ENCODE peak calls at places on chromosomes 12 and 14, in seven cellular contexts. U is upper lobe of right lung, D is DND-41, G is Calu3, N is cardiac fibroblast, S is GM13976, V is bronchial epithelial cell. Y is an unnamed sample.

GRCh38 chr12:16588812-16589211 is 17.1 kb downstream of the LMO3 start:
- DNase-seq in S (no peak), N (peak), G (no peak), U (no peak), V (peak), D (no peak), Y (no peak)

GRCh38 chr12:29103539-29103974 is 45.5 kb upstream of the FAR2 start:
- DNase-seq in V (no peak), G (no peak), U (no peak), D (peak), N (no peak), S (peak), Y (no peak)

GRCh38 chr12:53484686-53485567 is 14.3 kb downstream of the MAP3K12 start:
- DNase-seq in G (no peak), U (peak), S (no peak), N (no peak), D (no peak), V (peak), Y (no peak)

GRCh38 chr12:71780207-71780822 is 25.7 kb downstream of the RAB21 start:
- DNase-seq in V (peak), D (peak), G (peak), S (peak), N (peak), U (no peak), Y (no peak)

GRCh38 chr12:68450947-68451260 is 118.7 kb upstream of the MDM1 start:
- DNase-seq in D (no peak), S (no peak), V (no peak), N (peak), G (no peak), U (no peak), Y (no peak)

GRCh38 chr14:60310086-60310684 is 61.2 kb downstream of the PPM1A start:
- DNase-seq in D (no peak), U (no peak), V (no peak), G (no peak), N (no peak), S (no peak), Y (no peak)

GRCh38 chr12:10369557-10370150 is 20.2 kb downstream of the KLRK1 start:
- DNase-seq in S (no peak), G (no peak), U (no peak), N (no peak), V (no peak), D (no peak), Y (no peak)

GRCh38 chr12:120230326-120230973 is 29.5 kb upstream of the RPLP0 start:
- DNase-seq in G (peak), D (no peak), S (no peak), N (peak), U (no peak), V (peak), Y (no peak)

GRCh38 chr12:2414810-2415567 is 362.2 kb downstream of the CACNA1C start:
- DNase-seq in U (peak), V (no peak), S (no peak), N (peak), G (no peak), D (no peak), Y (no peak)

GRCh38 chr12:114869091-114869834 is 185.3 kb upstream of the TBX3 start:
- DNase-seq in V (no peak), G (no peak), D (no peak), S (no peak), U (no peak), N (no peak), Y (no peak)

GRCh38 chr12:112584266-112584722 is 165.5 kb downstream of the PTPN11 start:
- DNase-seq in V (no peak), S (no peak), G (no peak), D (no peak), U (no peak), N (peak), Y (no peak)

GRCh38 chr12:8145754-8146415 is 10.9 kb upstream of the ZNF705A start:
- DNase-seq in U (peak), V (no peak), G (no peak), D (no peak), N (peak), S (no peak), Y (no peak)

GRCh38 chr14:75905505-75905904 is 76.3 kb downstream of the TGFB3 start:
- DNase-seq in D (no peak), V (no peak), U (no peak), G (peak), N (peak), S (no peak), Y (no peak)

GRCh38 chr14:86168376-86168775 is 638.4 kb downstream of the FLRT2 start:
- DNase-seq in S (no peak), N (no peak), U (no peak), V (no peak), D (no peak), G (no peak), Y (no peak)

GRCh38 chr12:22286569-22286968 is 47.9 kb downstream of the ST8SIA1 start:
- DNase-seq in D (no peak), U (no peak), G (no peak), S (no peak), N (peak), V (no peak), Y (no peak)

GRCh38 chr12:107126688-107127481 is 33.5 kb upstream of the CRY1 start:
- DNase-seq in D (no peak), N (peak), V (peak), S (no peak), U (no peak), G (no peak), Y (no peak)

GRCh38 chr14:97210202-97210601 is 413.0 kb downstream of the VRK1 start:
- DNase-seq in S (no peak), V (no peak), N (no peak), D (no peak), U (no peak), G (no peak), Y (no peak)

GRCh38 chr14:84894254-84894653 is 635.7 kb upstream of the FLRT2 start:
- DNase-seq in N (no peak), U (no peak), V (no peak), G (no peak), S (no peak), D (no peak), Y (no peak)

GRCh38 chr14:103697601-103698379 is 17.5 kb downstream of the XRCC3 start:
- DNase-seq in V (no peak), N (no peak), G (no peak), D (no peak), S (no peak), U (no peak), Y (no peak)

GRCh38 chr12:82479511-82479910 is 121.2 kb downstream of the METTL25 start:
- DNase-seq in D (no peak), V (peak), S (no peak), G (no peak), N (peak), U (no peak), Y (no peak)

GRCh38 chr12:62248873-62249272 is 11.3 kb upstream of the USP15 start:
- DNase-seq in U (no peak), N (no peak), V (no peak), G (no peak), S (no peak), D (no peak), Y (no peak)

GRCh38 chr12:532908-533565 is 73.3 kb downstream of the B4GALNT3 start:
- DNase-seq in G (no peak), V (peak), N (peak), D (no peak), S (no peak), U (no peak), Y (no peak)

GRCh38 chr14:58733451-58734208 is 95.9 kb downstream of the DACT1 start:
- DNase-seq in G (no peak), U (no peak), N (no peak), V (no peak), D (no peak), S (no peak), Y (no peak)

GRCh38 chr12:65537978-65538377 is 259.5 kb downstream of the MSRB3 start:
- DNase-seq in U (no peak), S (no peak), N (no peak), G (no peak), V (peak), D (no peak), Y (no peak)

GRCh38 chr14:72701232-72701555 is 192.7 kb downstream of the DPF3 start:
- DNase-seq in U (no peak), S (no peak), V (no peak), G (no peak), N (no peak), D (no peak), Y (no peak)

GRCh38 chr14:75454963-75455546 is 27.2 kb downstream of the JDP2 start:
- DNase-seq in V (peak), U (peak), S (no peak), G (peak), N (peak), D (no peak), Y (no peak)

GRCh38 chr12:66072566-66072965 is 58.0 kb downstream of the LLPH start:
- DNase-seq in U (no peak), N (no peak), G (no peak), V (no peak), D (no peak), S (peak), Y (no peak)

GRCh38 chr12:8844665-8845064 is 22.2 kb downstream of the A2ML1 start:
- DNase-seq in G (no peak), U (no peak), D (no peak), V (no peak), N (peak), S (no peak), Y (no peak)

GRCh38 chr12:47905313-47905730 is 528 bp upstream of the VDR start:
- DNase-seq in N (no peak), G (peak), V (no peak), U (peak), D (no peak), S (peak), Y (peak)

GRCh38 chr14:100878271-100879146 is 25.0 kb downstream of the RTL1 start:
- DNase-seq in D (no peak), G (no peak), U (peak), N (no peak), S (no peak), V (no peak), Y (no peak)

GRCh38 chr14:23438130-23438893 is 2.9 kb upstream of the MYH7 start:
- DNase-seq in S (no peak), V (no peak), D (no peak), G (no peak), U (no peak), N (no peak), Y (no peak)

GRCh38 chr12:122244565-122245371 is 18.9 kb upstream of the DIABLO start:
- DNase-seq in V (no peak), U (no peak), N (no peak), D (no peak), G (no peak), S (peak), Y (no peak)

GRCh38 chr12:68036642-68037041 is 47.4 kb downstream of the IFNG-AS1 start:
- DNase-seq in U (no peak), D (no peak), V (no peak), S (no peak), N (no peak), G (no peak), Y (peak)

GRCh38 chr14:96156804-96157760 is 47.6 kb upstream of the BDKRB2 start:
- DNase-seq in G (no peak), V (no peak), S (no peak), U (no peak), N (no peak), D (no peak), Y (no peak)

GRCh38 chr12:75812341-75813018 is 219.1 kb downstream of the PHLDA1 start:
- DNase-seq in V (no peak), D (no peak), U (no peak), N (peak), G (no peak), S (no peak), Y (no peak)

DNA sequence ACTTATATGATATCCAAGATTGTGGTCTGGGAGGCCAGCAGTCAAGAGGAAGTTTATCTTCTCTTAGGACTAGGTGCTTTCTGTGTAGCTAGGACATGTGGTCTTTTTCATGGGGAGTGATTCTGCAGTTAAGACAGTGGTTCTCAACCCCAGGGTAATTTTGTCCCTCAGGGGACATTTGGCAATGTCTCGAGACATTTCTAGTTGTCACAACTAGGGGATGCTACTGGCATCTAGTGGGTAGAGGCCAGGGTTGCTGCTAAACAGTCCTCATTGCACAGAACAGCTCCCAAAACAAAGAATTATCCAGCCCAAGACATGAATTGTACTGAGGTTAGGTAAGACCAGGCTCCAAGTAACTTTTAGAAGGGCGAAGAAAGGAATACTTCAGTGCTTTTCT is 20.0 kb downstream of the AMDHD1 start:
- DNase-seq in N (no peak), U (no peak), S (no peak), V (no peak), G (peak), D (no peak), Y (no peak)
- TF ChIP-seq CTCF in N (peak), U (no peak), S (no peak), V (no peak), G (no peak), D (peak), Y (no peak)

GRCh38 chr14:68820119-68820518 is 27.3 kb upstream of the ZFP36L1 start:
- DNase-seq in G (no peak), N (no peak), U (no peak), V (no peak), S (peak), D (no peak), Y (no peak)

GRCh38 chr14:68822964-68823363 is 30.1 kb upstream of the ZFP36L1 start:
- DNase-seq in V (no peak), G (no peak), N (no peak), S (no peak), U (no peak), D (no peak), Y (no peak)

GRCh38 chr14:68820536-68820935 is 27.7 kb upstream of the ZFP36L1 start:
- DNase-seq in N (no peak), V (no peak), U (no peak), D (no peak), G (no peak), S (peak), Y (no peak)

GRCh38 chr14:68822132-68822651 is 29.3 kb upstream of the ZFP36L1 start:
- DNase-seq in D (no peak), U (no peak), G (no peak), N (no peak), V (no peak), S (peak), Y (no peak)

DNA sequence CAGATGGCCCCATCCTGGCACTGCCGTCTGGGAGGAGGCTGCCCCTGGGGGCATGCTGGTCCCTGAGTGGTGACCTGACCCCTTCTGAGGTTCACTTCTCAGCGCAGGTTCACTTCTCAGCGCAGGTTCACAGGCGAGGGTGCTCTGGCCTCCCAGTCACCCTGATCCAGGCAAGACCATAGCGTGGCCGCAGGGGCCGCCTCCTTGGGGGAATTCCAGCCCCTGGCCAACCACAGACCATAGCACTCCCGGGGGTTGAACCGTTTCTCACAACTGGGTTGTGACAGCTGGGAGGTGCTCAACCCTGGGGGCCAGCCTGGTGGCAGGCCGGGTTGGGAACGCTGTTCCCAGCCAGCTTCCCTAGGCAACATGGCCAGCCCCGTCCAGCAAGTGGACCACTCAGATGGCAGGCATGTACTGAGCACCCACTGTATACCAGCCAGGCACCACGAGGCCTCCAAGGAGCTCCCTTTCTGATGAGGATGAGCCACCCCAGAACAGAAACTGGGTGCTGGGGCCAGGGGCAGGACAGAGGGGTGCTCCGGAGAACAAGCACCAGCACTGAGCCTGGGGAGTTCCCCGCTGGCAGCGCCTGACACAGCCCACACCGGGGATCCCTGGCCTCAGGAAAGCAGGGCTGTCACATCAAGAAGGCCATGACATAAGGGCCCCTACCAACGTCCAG is 28.3 kb upstream of the ZFP36L1 start:
- DNase-seq in N (no peak), D (no peak), V (no peak), U (no peak), G (no peak), S (peak), Y (no peak)
- TF ChIP-seq CTCF in N (no peak), D (no peak), V (no peak), U (no peak), G (no peak), S (no peak), Y (no peak)

GRCh38 chr14:69624131-69624530 is 12.7 kb downstream of the SUSD6 start:
- DNase-seq in D (no peak), U (no peak), S (no peak), N (no peak), G (no peak), V (no peak), Y (no peak)
- TF ChIP-seq CTCF in D (no peak), U (no peak), S (no peak), N (no peak), G (no peak), V (no peak), Y (no peak)

GRCh38 chr14:104776961-104777807 is 18.4 kb downstream of the AKT1 start:
- DNase-seq in G (no peak), S (no peak), V (no peak), N (no peak), D (no peak), U (no peak), Y (no peak)
- TF ChIP-seq CTCF in G (no peak), S (no peak), V (no peak), N (no peak), D (no peak), U (no peak), Y (no peak)

Y was measured in natural killer cell.